ENCODE peak calls at places on chromosome 11, in ten cellular contexts. C is CD8-positive, alpha-beta T cell; K is endodermal cell; H is ovary; S is adrenal gland; O is WTC11; V is psoas muscle; R is activated CD8-positive, alpha-beta T cell treated with anti-CD3 and anti-CD28 coated beads for 36 hours; E is left ventricle myocardium inferior; F is cardiac muscle cell. P is an unnamed sample.

GRCh38 chr11:74694536-74694935 is 36.7 kb downstream of the CHRDL2 start:
- DNase-seq in K (no peak), O (no peak), C (no peak), V (no peak), R (no peak), H (no peak), F (no peak), E (no peak), S (no peak), P (no peak)

GRCh38 chr11:119085523-119085878 is 820 bp downstream of the HMBS start:
- DNase-seq in V (no peak), O (no peak), C (no peak), H (no peak), F (no peak), K (no peak), S (no peak), R (peak; percentile 75), E (no peak), P (no peak)

GRCh38 chr11:103682318-103683184 is 353.9 kb upstream of the DDI1 start:
- DNase-seq in S (peak; percentile 75), F (peak; percentile 81), H (peak; percentile 46), O (peak; percentile 66), E (peak; percentile 19), R (peak; percentile 39), V (peak; percentile 37), C (peak; percentile 33), K (peak; percentile 89), P (no peak)

GRCh38 chr11:61682093-61682732 is 2.0 kb downstream of the DAGLA start:
- DNase-seq in R (no peak), V (peak; percentile 81), H (no peak), F (no peak), C (no peak), E (peak; percentile 63), S (peak; percentile 35), O (no peak), K (peak; percentile 59), P (no peak)

GRCh38 chr11:1737080-1737757 is 13.2 kb downstream of the IFITM10 start:
- DNase-seq in R (no peak), E (no peak), C (no peak), F (no peak), H (no peak), V (no peak), S (no peak), O (no peak), K (no peak), P (peak; percentile 40)

GRCh38 chr11:1084561-1085439 is 10.1 kb downstream of the MUC2 start:
- DNase-seq in S (peak; percentile 5), H (peak; percentile 25), R (no peak), E (peak; percentile 6), K (no peak), C (no peak), O (peak; percentile 12), V (peak; percentile 10), F (no peak), P (peak; percentile 94)

GRCh38 chr11:12834630-12835029 is 160.4 kb downstream of the TEAD1 start:
- DNase-seq in H (no peak), V (no peak), C (no peak), S (no peak), R (no peak), O (no peak), K (no peak), F (no peak), E (no peak), P (no peak)

GRCh38 chr11:105033781-105034180 is 1.2 kb downstream of the CASP1 start:
- DNase-seq in H (no peak), E (no peak), O (no peak), K (no peak), F (no peak), V (no peak), C (no peak), R (no peak), S (no peak), P (no peak)

GRCh38 chr11:131534031-131534430 is 163.6 kb downstream of the NTM start:
- DNase-seq in R (no peak), F (no peak), V (no peak), S (no peak), O (no peak), C (no peak), E (no peak), H (no peak), K (no peak), P (no peak)

GRCh38 chr11:61895046-61895717 is 3.8 kb upstream of the FADS3 start:
- DNase-seq in E (no peak), V (no peak), K (no peak), O (no peak), C (no peak), F (no peak), R (no peak), S (no peak), H (no peak), P (no peak)

GRCh38 chr11:106986261-106986660 is 32.0 kb downstream of the GUCY1A2 start:
- DNase-seq in R (no peak), H (no peak), V (no peak), C (no peak), F (no peak), K (no peak), S (no peak), E (no peak), O (no peak), P (no peak)

GRCh38 chr11:60756307-60757032 is at the start of gene MS4A15:
- DNase-seq in H (no peak), C (no peak), K (peak; percentile 64), S (no peak), V (no peak), R (no peak), F (peak; percentile 28), E (no peak), O (no peak), P (no peak)

GRCh38 chr11:62139526-62140301 is 15.9 kb downstream of the INCENP start:
- DNase-seq in K (peak; percentile 34), S (no peak), C (no peak), H (no peak), V (no peak), R (no peak), E (no peak), F (no peak), O (no peak), P (peak; percentile 88)

DNA sequence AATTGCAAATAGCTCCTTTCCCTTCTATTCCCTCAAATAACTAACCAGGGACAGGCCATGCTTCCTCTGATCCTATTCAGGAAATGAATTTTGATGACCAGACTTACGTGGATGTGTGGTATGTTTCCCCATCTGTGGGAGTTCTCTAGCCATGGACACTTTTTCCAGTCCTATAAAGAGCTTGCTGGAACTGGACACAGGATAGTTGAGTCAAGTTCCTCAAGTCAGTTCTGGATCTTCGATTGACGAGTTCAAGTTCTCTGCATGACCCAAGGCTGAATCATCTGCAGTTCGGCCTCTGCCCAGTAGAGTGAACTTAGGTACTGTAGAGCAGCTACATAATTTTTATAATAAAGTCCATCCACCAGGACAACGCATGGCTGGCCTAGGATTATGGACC is 52.7 kb upstream of the CCND1 start:
- DNase-seq in H (no peak), R (no peak), C (no peak), O (no peak), E (no peak), S (no peak), F (no peak), K (no peak), V (no peak), P (no peak)
- TF ChIP-seq CTCF in H (no peak), R (no peak), C (no peak), O (no peak), E (no peak), S (no peak), F (peak; percentile 36), K (peak; percentile 48), V (no peak), P (peak; percentile 33)

GRCh38 chr11:8196749-8197148 is 27.9 kb upstream of the RIC3 start:
- DNase-seq in R (no peak), E (no peak), O (no peak), K (peak; percentile 19), H (no peak), S (no peak), V (no peak), F (no peak), C (no peak), P (no peak)
- TF ChIP-seq CTCF in R (no peak), E (no peak), O (no peak), K (no peak), H (no peak), S (no peak), V (no peak), F (no peak), C (no peak), P (no peak)

GRCh38 chr11:94767701-94768601 is at the start of gene AMOTL1:
- DNase-seq in E (peak; percentile 90), R (peak; percentile 69), C (peak; percentile 23), H (peak; percentile 81), V (peak; percentile 94), S (peak; percentile 82), K (peak; percentile 98), O (peak; percentile 89), F (peak; percentile 88), P (peak; percentile 97)
- TF ChIP-seq CTCF in E (no peak), R (no peak), C (no peak), H (no peak), V (no peak), S (no peak), K (peak; percentile 28), O (no peak), F (no peak), P (peak; percentile 56)

DNA sequence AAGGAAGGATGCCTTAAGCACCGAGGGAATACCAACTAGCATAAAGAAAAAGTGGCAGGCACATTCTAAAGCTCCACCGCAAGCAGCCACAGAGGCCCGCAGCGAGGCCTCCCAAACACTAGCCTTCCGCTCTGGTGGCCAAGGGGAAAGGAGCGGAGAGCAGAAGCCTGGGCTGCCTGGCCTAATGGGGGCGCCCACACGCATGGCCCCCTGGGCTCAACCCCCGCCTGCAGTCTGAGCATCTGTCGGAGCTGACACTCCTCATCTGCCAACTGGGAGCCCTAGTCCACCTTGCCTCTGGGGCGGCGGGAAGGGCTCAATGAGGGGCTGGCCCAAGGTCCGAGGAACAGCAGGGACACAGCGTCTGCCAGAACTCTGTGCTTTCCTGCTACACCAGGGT is 50.1 kb upstream of the WNT11 start:
- DNase-seq in F (no peak), C (no peak), V (no peak), E (no peak), S (no peak), K (peak; percentile 77), H (no peak), O (peak; percentile 47), R (no peak), P (no peak)
- TF ChIP-seq CTCF in F (no peak), C (no peak), V (no peak), E (no peak), S (no peak), K (peak; percentile 48), H (no peak), O (no peak), R (no peak), P (no peak)

GRCh38 chr11:44104472-44105294 is 9.2 kb downstream of the EXT2 start:
- DNase-seq in O (peak; percentile 28), S (no peak), C (no peak), E (no peak), K (peak; percentile 73), V (no peak), F (no peak), H (no peak), R (no peak), P (no peak)
- TF ChIP-seq CTCF in O (no peak), S (no peak), C (no peak), E (no peak), K (peak; percentile 65), V (no peak), F (peak; percentile 25), H (no peak), R (no peak), P (peak; percentile 16)

P was measured in chondrocyte.